ENCODE peak calls at places on chromosome 12, in four cellular contexts. J is tibial nerve, K is testis, W is OCI-LY7. E is an unnamed sample.

GRCh38 chr12:52050116-52050770 is 999 bp upstream of the NR4A1 start:
- DNase-seq in K (no peak), W (peak; percentile 17), J (no peak), E (no peak)

GRCh38 chr12:88624911-88625310 is 44.6 kb upstream of the KITLG start:
- DNase-seq in K (no peak), J (no peak), W (no peak), E (peak; percentile 84)

GRCh38 chr12:84077692-84078091 is 834.9 kb downstream of the SLC6A15 start:
- DNase-seq in K (no peak), J (no peak), W (no peak), E (no peak)

GRCh38 chr12:113794774-113795173 is 171.4 kb downstream of the RBM19 start:
- DNase-seq in W (no peak), K (no peak), J (no peak), E (no peak)

GRCh38 chr12:119804011-119804641 is 73.0 kb downstream of the CIT start:
- DNase-seq in J (peak; percentile 11), W (no peak), K (peak; percentile 61), E (peak; percentile 87)

GRCh38 chr12:23253191-23253590 is 628.2 kb downstream of the ETNK1 start:
- DNase-seq in K (no peak), W (no peak), J (no peak), E (no peak)

GRCh38 chr12:126397071-126397571 is 1331.9 kb downstream of the AACS start:
- DNase-seq in W (no peak), K (no peak), J (no peak), E (peak; percentile 80)

GRCh38 chr12:25236190-25236589 is 14.5 kb downstream of the KRAS start:
- DNase-seq in K (no peak), W (no peak), J (no peak), E (peak; percentile 20)

GRCh38 chr12:132723764-132724140 is 13.1 kb downstream of the PGAM5 start:
- DNase-seq in J (no peak), K (no peak), W (no peak), E (peak; percentile 73)

GRCh38 chr12:51419473-51420228 is 5.0 kb upstream of the SLC4A8 start:
- DNase-seq in K (no peak), J (no peak), W (peak; percentile 5), E (no peak)

GRCh38 chr12:116183741-116184141 is 93.8 kb downstream of the MED13L start:
- DNase-seq in J (no peak), W (no peak), K (no peak), E (peak; percentile 29)
- H3K4me1 ChIP-seq in J (peaks cover 8% of the 10 kb centered on the region), W (no peaks in the 10 kb centered on the region), K (peaks cover 9% of the 10 kb centered on the region), E (peaks cover 99% of the 10 kb centered on the region)

GRCh38 chr12:122889658-122890561 is 6.0 kb downstream of the VPS37B start:
- DNase-seq in W (no peak), J (no peak), K (no peak), E (no peak)
- H3K4me1 ChIP-seq in W (peaks cover 46% of the 10 kb centered on the region), J (peaks cover 82% of the 10 kb centered on the region), K (peaks cover 57% of the 10 kb centered on the region), E (peaks cover 55% of the 10 kb centered on the region)

GRCh38 chr12:12627308-12627827 is 15.7 kb downstream of the CREBL2 start:
- DNase-seq in K (no peak), J (no peak), W (no peak), E (no peak)

GRCh38 chr12:12622418-12622817 is 10.7 kb downstream of the CREBL2 start:
- DNase-seq in J (no peak), W (no peak), K (no peak), E (no peak)

GRCh38 chr12:12624479-12625120 is 12.9 kb downstream of the CREBL2 start:
- DNase-seq in W (no peak), K (no peak), J (no peak), E (no peak)

GRCh38 chr12:12628013-12628412 is 16.3 kb downstream of the CREBL2 start:
- DNase-seq in J (no peak), K (no peak), W (no peak), E (no peak)

DNA sequence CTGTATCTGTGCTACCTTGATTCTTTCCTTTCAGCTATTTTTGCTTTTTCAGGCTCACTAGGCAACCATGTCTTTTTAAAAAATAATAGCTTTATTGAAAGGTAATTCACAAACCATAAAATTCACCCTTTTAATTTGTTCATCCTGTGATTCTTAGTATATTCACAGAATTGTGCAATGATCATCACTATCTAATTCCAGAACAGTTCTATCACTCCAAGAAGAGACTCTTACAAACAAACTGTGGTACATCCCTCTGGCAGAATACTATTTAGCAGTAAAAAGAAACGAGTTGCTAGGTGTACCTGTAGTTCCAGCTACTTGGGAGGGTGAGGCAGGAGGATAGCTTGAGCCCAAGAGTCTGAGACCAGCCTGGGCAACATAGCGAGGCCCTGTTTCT is 14.8 kb downstream of the CREBL2 start:
- DNase-seq in K (no peak), J (no peak), W (no peak), E (no peak)
- H3K4me1 ChIP-seq in K (peaks cover 5% of the 10 kb centered on the region), J (peaks cover 15% of the 10 kb centered on the region), W (no peaks in the 10 kb centered on the region), E (peaks cover 4% of the 10 kb centered on the region)

DNA sequence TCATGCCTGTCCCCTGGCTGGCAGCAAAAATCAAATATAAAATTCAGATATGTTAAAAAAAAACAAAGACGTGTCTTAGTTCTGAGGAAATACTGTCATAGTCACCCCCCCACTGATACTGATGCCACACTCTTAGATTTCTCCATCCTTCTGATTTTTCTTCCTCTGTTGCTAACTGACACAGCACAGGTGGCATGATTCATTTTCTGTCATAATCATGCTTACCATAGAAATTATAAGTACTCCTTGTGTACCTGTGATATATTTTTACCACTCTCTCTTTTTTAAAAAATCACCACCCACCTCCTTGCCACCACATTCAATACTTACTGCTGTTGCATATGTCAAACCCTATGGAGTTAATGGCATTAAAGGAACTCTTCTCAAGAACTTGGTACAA is 209.2 kb downstream of the PPM1H start:
- DNase-seq in W (no peak), K (no peak), J (no peak), E (no peak)
- H3K4me1 ChIP-seq in W (no peaks in the 10 kb centered on the region), K (peaks cover 5% of the 10 kb centered on the region), J (peaks cover 6% of the 10 kb centered on the region), E (no peaks in the 10 kb centered on the region)

GRCh38 chr12:122866950-122867607 is 28.8 kb downstream of the VPS37B start:
- DNase-seq in K (no peak), W (no peak), J (no peak), E (no peak)
- H3K4me1 ChIP-seq in K (peaks cover 75% of the 10 kb centered on the region), W (peaks cover 39% of the 10 kb centered on the region), J (peaks cover 46% of the 10 kb centered on the region), E (peaks cover 14% of the 10 kb centered on the region)

DNA sequence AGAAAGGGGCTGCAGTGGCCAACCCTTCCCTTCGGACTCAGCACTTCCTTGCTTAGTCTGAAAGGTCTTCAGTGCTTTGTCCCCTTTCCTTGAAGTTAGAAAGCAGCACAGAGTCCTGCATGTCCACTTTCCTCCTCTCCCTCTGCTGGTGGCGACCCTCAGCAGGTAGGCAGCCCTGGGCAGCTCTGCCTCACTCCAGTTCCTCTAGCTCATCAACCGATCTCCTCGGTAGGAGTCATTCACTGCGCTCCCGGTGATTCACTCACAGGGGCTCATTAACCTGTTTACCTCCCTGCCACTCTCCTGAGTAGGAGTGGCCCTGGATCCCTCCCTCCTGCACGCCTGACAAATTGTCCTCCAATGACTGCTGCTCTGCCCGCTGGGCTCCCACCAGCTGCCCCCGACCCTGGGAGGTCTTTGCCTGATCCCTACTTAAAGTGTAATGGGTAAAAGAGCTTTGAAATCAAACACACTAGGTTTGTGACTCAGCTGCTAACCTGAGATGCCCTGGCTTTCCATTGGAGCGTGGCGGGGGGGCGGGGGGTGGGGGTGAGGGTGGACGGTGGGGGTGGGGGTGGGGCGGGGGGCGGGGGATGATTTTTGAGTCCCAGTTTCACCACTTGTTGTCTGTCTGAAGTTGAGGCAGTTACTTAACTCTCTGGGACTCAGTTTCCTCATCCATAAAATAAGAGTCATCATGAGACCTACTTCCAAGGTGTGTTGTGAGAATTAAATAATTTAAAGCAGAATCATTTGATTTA is 4.2 kb downstream of the SCNN1A start:
- DNase-seq in W (no peak), J (no peak), K (no peak), E (peak; percentile 56)
- H3K4me1 ChIP-seq in W (peaks cover 20% of the 10 kb centered on the region), J (peaks cover 30% of the 10 kb centered on the region), K (peaks cover 20% of the 10 kb centered on the region), E (peaks cover 3% of the 10 kb centered on the region)

GRCh38 chr12:46360370-46360769 is 12.2 kb downstream of the SLC38A2 start:
- DNase-seq in K (no peak), J (no peak), W (no peak), E (no peak)
- H3K4me1 ChIP-seq in K (peaks cover 3% of the 10 kb centered on the region), J (peaks cover 23% of the 10 kb centered on the region), W (peaks cover 8% of the 10 kb centered on the region), E (peaks cover 2% of the 10 kb centered on the region)

GRCh38 chr12:47270782-47271664 is 191.3 kb upstream of the AMIGO2 start:
- DNase-seq in J (no peak), K (no peak), W (no peak), E (no peak)
- H3K4me1 ChIP-seq in J (no peaks in the 10 kb centered on the region), K (peaks cover 11% of the 10 kb centered on the region), W (peaks cover 51% of the 10 kb centered on the region), E (no peaks in the 10 kb centered on the region)

E was measured in cardiac muscle cell.